ENCODE peak calls at places on chromosomes 1 and 21, in nine cellular contexts. Z, P, K, R, C, F, J, N and H are unnamed samples.

GRCh38 chr1:181743878-181744312 is 260.6 kb downstream of the CACNA1E start:
- DNase-seq in Z (no peak), P (no peak), K (peak; percentile 0), R (peak; percentile 15), C (no peak), F (no peak), J (no peak), N (peak; percentile 75), H (no peak)

GRCh38 chr1:40107290-40107959 is 10.4 kb upstream of the PPT1 start:
- DNase-seq in Z (no peak), P (no peak), K (no peak), R (peak; percentile 96), C (no peak), F (no peak), J (no peak), N (no peak), H (no peak)

GRCh38 chr21:36255650-36256047 is 64.3 kb upstream of the MORC3 start:
- DNase-seq in Z (no peak), P (no peak), K (no peak), R (no peak), C (no peak), F (no peak), J (no peak), N (no peak), H (no peak)

GRCh38 chr1:55129194-55129728 is 85.9 kb downstream of the USP24 start:
- DNase-seq in Z (no peak), P (no peak), K (peak; percentile 72), R (peak; percentile 10), C (no peak), F (no peak), J (no peak), N (no peak), H (peak; percentile 58)

GRCh38 chr1:26910343-26911160 is 3.2 kb downstream of the NR0B2 start:
- DNase-seq in Z (no peak), P (no peak), K (no peak), R (no peak), C (peak; percentile 48), F (no peak), J (no peak), N (no peak), H (peak; percentile 47)

GRCh38 chr1:83097715-83098613 is 901.0 kb downstream of the TTLL7 start:
- DNase-seq in Z (no peak), P (no peak), K (no peak), R (no peak), C (no peak), F (no peak), J (no peak), N (no peak), H (no peak)

GRCh38 chr1:99507906-99508732 is 137.8 kb upstream of the PALMD start:
- DNase-seq in Z (no peak), P (no peak), K (no peak), R (no peak), C (no peak), F (no peak), J (no peak), N (no peak), H (no peak)

GRCh38 chr1:22210176-22210575 is 67.3 kb upstream of the WNT4 start:
- DNase-seq in Z (no peak), P (no peak), K (no peak), R (no peak), C (no peak), F (no peak), J (no peak), N (peak; percentile 32), H (peak; percentile 28)

GRCh38 chr1:43072314-43072713 is 99.8 kb downstream of the EBNA1BP2 start:
- DNase-seq in Z (no peak), P (no peak), K (no peak), R (no peak), C (no peak), F (no peak), J (no peak), N (no peak), H (no peak)

GRCh38 chr1:10617931-10618885 is 143.5 kb downstream of the PEX14 start:
- DNase-seq in Z (no peak), P (no peak), K (no peak), R (no peak), C (no peak), F (no peak), J (no peak), N (no peak), H (peak; percentile 34)

DNA sequence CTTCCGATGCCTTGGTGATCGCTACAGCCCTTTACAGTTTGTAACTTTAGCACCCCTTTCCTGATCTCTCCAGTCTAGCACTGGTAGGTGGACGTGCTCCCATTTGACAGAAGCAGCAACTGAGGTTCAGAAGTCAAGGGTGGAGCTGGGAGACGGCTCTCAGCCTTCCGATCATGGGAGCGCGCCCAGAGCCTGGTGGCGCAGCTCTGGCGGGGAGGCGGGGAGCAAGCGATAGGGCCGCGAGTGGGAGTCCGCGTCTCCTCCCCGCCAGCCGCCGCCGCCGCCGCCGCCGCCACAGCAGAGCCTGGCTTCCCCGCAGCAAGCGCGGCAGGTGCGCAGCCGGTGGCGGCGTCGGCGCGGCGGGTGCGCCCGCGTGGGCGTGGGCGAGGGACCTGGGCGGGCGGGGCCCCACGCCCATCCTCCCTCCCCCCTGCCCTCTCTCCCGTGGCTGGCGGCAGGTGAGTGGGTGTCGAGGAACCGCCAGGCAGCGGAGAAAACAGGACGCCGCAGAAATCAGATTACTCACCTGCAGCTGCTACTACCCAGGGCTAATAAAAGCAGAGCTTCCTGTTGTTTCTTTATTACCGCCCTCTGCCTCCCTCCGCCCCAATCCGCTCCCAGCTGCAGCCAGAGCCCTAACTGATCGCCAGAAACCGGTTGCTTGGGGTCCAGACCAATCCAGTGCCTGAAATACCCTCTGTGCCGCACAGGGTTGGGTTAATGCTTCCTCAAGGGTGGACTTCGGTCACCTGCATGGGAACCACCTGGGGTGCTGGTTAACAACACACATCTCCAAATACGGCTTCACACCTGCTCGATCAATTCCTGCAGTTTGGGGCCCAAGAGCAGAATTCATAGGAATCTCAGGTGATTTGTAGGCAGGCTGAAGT is 60.2 kb upstream of the ID3 start:
- DNase-seq in Z (peak; percentile 82), P (no peak), K (no peak), R (peak; percentile 63), C (peak; percentile 84), F (peak; percentile 85), J (no peak), N (peak; percentile 55), H (no peak)
- H3K27ac ChIP-seq in Z (peak overlapping the region; percentile 68), P (no peak overlapping the region), K (no peak overlapping the region), R (no peak overlapping the region), C (peak overlapping the region; percentile 68), F (peak overlapping the region; percentile 72), J (no peak overlapping the region), N (no peak overlapping the region), H (no peak overlapping the region)

GRCh38 chr1:47592296-47592975 is 154.6 kb downstream of the FOXD2 start:
- DNase-seq in Z (peak; percentile 30), P (no peak), K (no peak), R (no peak), C (no peak), F (no peak), J (no peak), N (no peak), H (peak; percentile 22)

GRCh38 chr1:47591801-47592200 is 154.0 kb downstream of the FOXD2 start:
- DNase-seq in Z (no peak), P (no peak), K (no peak), R (no peak), C (no peak), F (no peak), J (no peak), N (no peak), H (no peak)

GRCh38 chr1:47594627-47595026 is 156.8 kb downstream of the FOXD2 start:
- DNase-seq in Z (no peak), P (no peak), K (no peak), R (no peak), C (no peak), F (no peak), J (no peak), N (no peak), H (no peak)

GRCh38 chr1:47593001-47593568 is 155.2 kb downstream of the FOXD2 start:
- DNase-seq in Z (no peak), P (no peak), K (no peak), R (no peak), C (no peak), F (no peak), J (no peak), N (no peak), H (no peak)

GRCh38 chr1:47593598-47594285 is 155.9 kb downstream of the FOXD2 start:
- DNase-seq in Z (peak; percentile 24), P (no peak), K (no peak), R (no peak), C (no peak), F (no peak), J (no peak), N (no peak), H (no peak)
- H3K4me3 ChIP-seq in Z (no peak overlapping the region), P (no peak overlapping the region), K (no peak overlapping the region), R (no peak overlapping the region), C (no peak overlapping the region), F (peak overlapping the region; percentile 17), J (no peak overlapping the region), N (peak overlapping the region; percentile 37), H (no peak overlapping the region)

GRCh38 chr1:206002833-206003532 is at the start of gene RAB7B:
- DNase-seq in Z (no peak), P (no peak), K (peak; percentile 75), R (peak; percentile 41), C (peak; percentile 61), F (peak; percentile 43), J (peak; percentile 72), N (peak; percentile 65), H (peak; percentile 70)

GRCh38 chr1:206001476-206001888 is 1.7 kb downstream of the RAB7B start:
- DNase-seq in Z (no peak), P (no peak), K (peak; percentile 97), R (peak; percentile 92), C (peak; percentile 18), F (no peak), J (no peak), N (no peak), H (no peak)

GRCh38 chr1:206000641-206001339 is 2.4 kb downstream of the RAB7B start:
- DNase-seq in Z (no peak), P (no peak), K (peak; percentile 59), R (no peak), C (no peak), F (no peak), J (no peak), N (no peak), H (no peak)

GRCh38 chr1:206004269-206004800 is 1.1 kb upstream of the RAB7B start:
- DNase-seq in Z (no peak), P (no peak), K (no peak), R (no peak), C (no peak), F (no peak), J (no peak), N (no peak), H (no peak)

GRCh38 chr1:206002160-206002559 is 1.0 kb downstream of the RAB7B start:
- DNase-seq in Z (no peak), P (no peak), K (no peak), R (no peak), C (no peak), F (no peak), J (no peak), N (no peak), H (no peak)
- H3K27ac ChIP-seq in Z (no peak overlapping the region), P (no peak overlapping the region), K (no peak overlapping the region), R (no peak overlapping the region), C (no peak overlapping the region), F (no peak overlapping the region), J (no peak overlapping the region), N (peak overlapping the region; percentile 69), H (no peak overlapping the region)

DNA sequence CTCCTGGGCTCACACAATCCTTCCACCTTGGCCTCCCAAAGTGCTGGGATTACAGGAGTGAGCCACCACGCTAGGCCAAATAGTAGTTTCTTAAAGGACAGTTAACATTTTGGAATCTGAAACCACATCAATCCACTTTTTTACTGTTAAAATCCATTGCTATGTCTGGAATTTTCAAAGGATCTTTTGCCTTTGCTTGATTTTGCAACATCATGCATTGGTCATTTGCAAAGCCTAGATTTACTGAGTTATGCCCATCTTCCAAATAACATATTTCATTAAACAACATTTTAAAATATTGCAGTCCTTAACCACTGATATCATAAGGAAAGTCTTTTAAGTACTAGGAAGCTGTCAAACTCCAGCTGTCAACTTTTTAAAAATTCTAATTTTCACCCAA is 3.3 kb downstream of the POGZ start:
- DNase-seq in Z (no peak), P (no peak), K (no peak), R (no peak), C (no peak), F (no peak), J (no peak), N (no peak), H (no peak)
- H3K4me3 ChIP-seq in Z (no peak overlapping the region), P (no peak overlapping the region), K (no peak overlapping the region), R (no peak overlapping the region), C (no peak overlapping the region), F (no peak overlapping the region), J (no peak overlapping the region), N (no peak overlapping the region), H (no peak overlapping the region)